ENCODE peak calls at places on chromosomes 11 and 22, in seven cellular contexts. C is SW 1271; E is KG1; B is psoas muscle; O is activated CD8-positive, alpha-beta memory T cell treated with anti-CD3 and anti-CD28 coated beads for 24 hours; F is SK-N-MC; M is IMR-90. G is an unnamed sample.

GRCh38 chr11:606245-606644 is 9.5 kb downstream of the IRF7 start:
- DNase-seq in B (no peak), M (no peak), E (no peak), O (no peak), C (no peak), F (no peak), G (peak)

GRCh38 chr11:3109921-3110706 is 52.9 kb upstream of the CARS1 start:
- DNase-seq in B (peak), F (no peak), O (peak), C (no peak), M (no peak), E (no peak), G (peak)

GRCh38 chr11:64295760-64296159 is 4.4 kb upstream of the CATSPERZ start:
- DNase-seq in B (no peak), E (no peak), M (no peak), C (no peak), O (no peak), F (no peak), G (no peak)

GRCh38 chr11:35740061-35740824 is 77.7 kb downstream of the TRIM44 start:
- DNase-seq in B (no peak), M (no peak), O (no peak), F (no peak), E (no peak), C (no peak), G (no peak)

GRCh38 chr11:102767800-102768199 is 12.6 kb downstream of the MMP10 start:
- DNase-seq in F (no peak), M (no peak), E (no peak), O (no peak), C (no peak), B (no peak), G (no peak)

GRCh38 chr11:32262367-32262766 is 171.5 kb downstream of the RCN1 start:
- DNase-seq in F (no peak), M (no peak), C (no peak), B (no peak), E (no peak), O (no peak), G (no peak)

GRCh38 chr11:65471410-65471762 is 27.5 kb upstream of the MALAT1 start:
- DNase-seq in B (peak), M (peak), E (no peak), C (peak), O (peak), F (no peak), G (peak)

GRCh38 chr22:37203354-37204044 is 8.8 kb downstream of the SSTR3 start:
- DNase-seq in B (no peak), O (no peak), F (no peak), E (no peak), M (no peak), C (no peak), G (no peak)

GRCh38 chr11:79428406-79428805 is 12.4 kb downstream of the TENM4 start:
- DNase-seq in F (no peak), M (no peak), B (no peak), E (no peak), C (no peak), O (no peak), G (no peak)

GRCh38 chr11:14446701-14447169 is 52.9 kb downstream of the COPB1 start:
- DNase-seq in O (no peak), E (no peak), M (peak), F (no peak), C (no peak), B (no peak), G (no peak)

GRCh38 chr11:199004-199581 is 6.2 kb downstream of the SCGB1C1 start:
- DNase-seq in C (no peak), E (no peak), O (peak), F (no peak), M (no peak), B (no peak), G (peak)

GRCh38 chr11:68741536-68741935 is 9.8 kb downstream of the TESMIN start:
- DNase-seq in E (no peak), M (peak), F (no peak), C (no peak), B (no peak), O (no peak), G (no peak)

GRCh38 chr11:37171451-37171850 is 573.4 kb upstream of the RAG2 start:
- DNase-seq in E (no peak), B (no peak), O (no peak), M (no peak), C (no peak), F (no peak), G (no peak)

GRCh38 chr11:16737860-16738197 is 618 bp upstream of the C11orf58 start:
- DNase-seq in M (peak), C (no peak), E (peak), O (no peak), F (no peak), B (no peak), G (no peak)

GRCh38 chr22:43476341-43476740 is 64.5 kb downstream of the MPPED1 start:
- DNase-seq in O (no peak), E (no peak), C (no peak), M (no peak), B (no peak), F (no peak), G (no peak)

GRCh38 chr22:48781868-48782267 is 1045.8 kb downstream of the BRD1 start:
- DNase-seq in F (no peak), B (no peak), O (no peak), C (no peak), E (no peak), M (no peak), G (no peak)

GRCh38 chr11:94342250-94342649 is 37.9 kb downstream of the IZUMO1R start:
- DNase-seq in F (no peak), O (no peak), M (no peak), B (no peak), C (no peak), E (no peak), G (no peak)

GRCh38 chr11:57483570-57483934 is 23.2 kb downstream of the RTN4RL2 start:
- DNase-seq in M (no peak), F (no peak), O (no peak), B (no peak), C (no peak), E (no peak), G (no peak)

GRCh38 chr22:22156716-22157499 is 87.7 kb upstream of the VPREB1 start:
- DNase-seq in C (no peak), F (peak), E (peak), O (peak), B (no peak), M (peak), G (no peak)

GRCh38 chr11:3840870-3841425 is at the start of gene RHOG:
- DNase-seq in M (peak), E (peak), B (peak), C (peak), O (peak), F (no peak), G (peak)

GRCh38 chr11:72602250-72602904 is 71.8 kb downstream of the PDE2A start:
- DNase-seq in B (no peak), E (no peak), M (no peak), C (no peak), O (no peak), F (no peak), G (no peak)

GRCh38 chr11:10305964-10306918 is 1.4 kb downstream of the ADM start:
- DNase-seq in E (no peak), C (no peak), B (peak), M (peak), O (peak), F (no peak), G (peak)

G was measured in right cardiac atrium.